ENCODE peak calls at places on chromosomes 5 and 9, in ten cellular contexts. M is endothelial cell, V is HFF-Myc, B is psoas muscle, X is cardiac muscle cell, O is A549, J is lower leg skin, L is cardiac fibroblast, Y is uterus, S is MM.1S. R is an unnamed sample.

GRCh38 chr5:41637424-41637823 is 127.0 kb upstream of the PLCXD3 start:
- DNase-seq in M (peak; percentile 6), V (no peak), B (no peak), X (peak; percentile 20), O (no peak), J (no peak), L (peak; percentile 17), Y (no peak), S (no peak), R (no peak)

GRCh38 chr5:68454172-68454571 is 238.6 kb downstream of the PIK3R1 start:
- DNase-seq in M (no peak), V (no peak), B (no peak), X (no peak), O (no peak), J (no peak), L (no peak), Y (no peak), S (no peak), R (no peak)

GRCh38 chr9:110319781-110320180 is 17.9 kb downstream of the TXNDC8 start:
- DNase-seq in M (no peak), V (no peak), B (no peak), X (no peak), O (no peak), J (no peak), L (no peak), Y (no peak), S (no peak), R (no peak)

GRCh38 chr9:93904649-93905472 is 50.3 kb downstream of the BARX1 start:
- DNase-seq in M (no peak), V (no peak), B (no peak), X (no peak), O (no peak), J (peak; percentile 70), L (no peak), Y (no peak), S (no peak), R (no peak)

GRCh38 chr5:24183941-24184340 is 460.8 kb downstream of the CDH10 start:
- DNase-seq in M (no peak), V (no peak), B (no peak), X (peak; percentile 21), O (no peak), J (no peak), L (peak; percentile 1), Y (no peak), S (no peak), R (no peak)

GRCh38 chr9:87898151-87898550 is 15.5 kb downstream of the SPATA31E1 start:
- DNase-seq in M (no peak), V (no peak), B (no peak), X (peak; percentile 49), O (no peak), J (no peak), L (peak; percentile 50), Y (no peak), S (no peak), R (no peak)

GRCh38 chr5:160369990-160370712 is at the start of gene C1QTNF2:
- DNase-seq in M (peak; percentile 57), V (no peak), B (peak; percentile 64), X (peak; percentile 71), O (peak; percentile 56), J (no peak), L (peak; percentile 57), Y (peak; percentile 70), S (no peak), R (peak; percentile 30)

GRCh38 chr9:37746448-37747270 is 6.9 kb upstream of the TRMT10B start:
- DNase-seq in M (no peak), V (no peak), B (no peak), X (no peak), O (no peak), J (peak; percentile 62), L (no peak), Y (no peak), S (no peak), R (no peak)

GRCh38 chr9:85425153-85425611 is 316.6 kb downstream of the AGTPBP1 start:
- DNase-seq in M (peak; percentile 85), V (no peak), B (peak; percentile 37), X (peak; percentile 64), O (peak; percentile 69), J (peak; percentile 91), L (peak; percentile 57), Y (no peak), S (peak; percentile 51), R (peak; percentile 69)

GRCh38 chr5:65391591-65391990 is 90.1 kb downstream of the ADAMTS6 start:
- DNase-seq in M (no peak), V (no peak), B (no peak), X (peak; percentile 39), O (no peak), J (no peak), L (peak; percentile 44), Y (no peak), S (no peak), R (no peak)

GRCh38 chr5:143214890-143215289 is 188.6 kb downstream of the NR3C1 start:
- DNase-seq in M (no peak), V (no peak), B (no peak), X (no peak), O (no peak), J (no peak), L (no peak), Y (no peak), S (no peak), R (no peak)

GRCh38 chr5:143213851-143214363 is 189.6 kb downstream of the NR3C1 start:
- DNase-seq in M (no peak), V (no peak), B (no peak), X (no peak), O (no peak), J (no peak), L (peak; percentile 53), Y (no peak), S (peak; percentile 66), R (peak; percentile 75)

GRCh38 chr5:143212261-143212660 is 191.2 kb downstream of the NR3C1 start:
- DNase-seq in M (no peak), V (no peak), B (no peak), X (no peak), O (no peak), J (no peak), L (peak; percentile 11), Y (no peak), S (no peak), R (no peak)

GRCh38 chr5:143214458-143214857 is 189.0 kb downstream of the NR3C1 start:
- DNase-seq in M (no peak), V (no peak), B (no peak), X (no peak), O (no peak), J (no peak), L (no peak), Y (no peak), S (no peak), R (no peak)

GRCh38 chr5:143213231-143213850 is 190.1 kb downstream of the NR3C1 start:
- DNase-seq in M (no peak), V (peak; percentile 52), B (no peak), X (peak; percentile 74), O (no peak), J (no peak), L (peak; percentile 70), Y (no peak), S (no peak), R (no peak)
- TF ChIP-seq CTCF in M (no peak), V (no peak), B (no peak), X (no peak), O (no peak), J (no peak), L (no peak), Y (no peak), S (no peak), R (no peak)

GRCh38 chr9:32136700-32137339 is 247.6 kb upstream of the ACO1 start:
- DNase-seq in M (no peak), V (no peak), B (no peak), X (no peak), O (no peak), J (no peak), L (no peak), Y (no peak), S (no peak), R (no peak)
- TF ChIP-seq CTCF in M (no peak), V (no peak), B (no peak), X (no peak), O (no peak), J (no peak), L (no peak), Y (no peak), S (no peak), R (no peak)

GRCh38 chr9:124410321-124410913 is 4.8 kb downstream of the PSMB7 start:
- DNase-seq in M (no peak), V (no peak), B (no peak), X (no peak), O (no peak), J (no peak), L (no peak), Y (no peak), S (peak; percentile 19), R (no peak)
- TF ChIP-seq CTCF in M (peak; percentile 74), V (peak; percentile 6), B (peak; percentile 29), X (peak; percentile 37), O (peak; percentile 41), J (no peak), L (peak; percentile 29), Y (no peak), S (peak; percentile 32), R (peak; percentile 20)

GRCh38 chr9:75591972-75592371 is 298.5 kb upstream of the PCSK5 start:
- DNase-seq in M (no peak), V (no peak), B (no peak), X (no peak), O (no peak), J (no peak), L (no peak), Y (no peak), S (no peak), R (no peak)

GRCh38 chr9:75588808-75589207 is 301.7 kb upstream of the PCSK5 start:
- DNase-seq in M (no peak), V (no peak), B (no peak), X (no peak), O (no peak), J (no peak), L (no peak), Y (no peak), S (no peak), R (no peak)

GRCh38 chr9:75599249-75599648 is 291.2 kb upstream of the PCSK5 start:
- DNase-seq in M (no peak), V (no peak), B (no peak), X (no peak), O (no peak), J (no peak), L (no peak), Y (no peak), S (no peak), R (no peak)

GRCh38 chr9:75589497-75589896 is 301.0 kb upstream of the PCSK5 start:
- DNase-seq in M (no peak), V (no peak), B (no peak), X (no peak), O (no peak), J (no peak), L (no peak), Y (no peak), S (no peak), R (no peak)

DNA sequence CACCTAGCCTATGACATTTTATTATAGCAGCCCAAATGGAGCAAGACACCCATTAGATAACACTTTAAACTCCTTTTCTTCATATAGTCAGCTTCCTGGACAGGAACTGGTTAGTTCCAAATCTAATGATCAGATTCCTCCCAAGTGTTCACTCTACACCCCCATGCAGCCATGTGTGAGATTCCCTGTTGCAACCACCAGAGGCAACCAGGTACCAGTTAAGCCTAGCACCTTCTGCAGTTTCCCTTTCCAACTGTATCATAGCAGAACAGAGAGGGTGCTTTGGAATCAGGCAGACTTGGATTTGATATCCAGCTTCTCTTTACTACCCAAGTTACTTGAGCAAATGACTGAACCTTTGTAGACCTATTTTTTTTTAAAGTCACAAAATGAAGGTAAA is 296.6 kb upstream of the PCSK5 start:
- DNase-seq in M (no peak), V (no peak), B (no peak), X (no peak), O (no peak), J (no peak), L (no peak), Y (no peak), S (no peak), R (no peak)
- TF ChIP-seq CTCF in M (no peak), V (no peak), B (no peak), X (no peak), O (no peak), J (no peak), L (no peak), Y (no peak), S (no peak), R (no peak)